ENCODE peak calls at places on chromosomes 16 and 17, in nine cellular contexts. B, G, M, N, O, Q, T, L and S are unnamed samples.

GRCh38 chr16:78277374-78277773 is 177.9 kb downstream of the WWOX start:
- DNase-seq in T (no peak), O (no peak), B (no peak), N (peak; percentile 31), M (no peak), Q (no peak), G (peak; percentile 18), L (no peak), S (no peak)

GRCh38 chr16:55701442-55702319 is 45.9 kb downstream of the SLC6A2 start:
- DNase-seq in Q (no peak), G (peak; percentile 70), L (peak; percentile 61), O (peak; percentile 27), M (peak; percentile 37), B (peak; percentile 71), N (peak; percentile 62), T (peak; percentile 39), S (peak; percentile 68)

GRCh38 chr17:41505836-41506767 is 690 bp upstream of the KRT13 start:
- DNase-seq in M (no peak), N (no peak), B (no peak), Q (no peak), T (peak; percentile 37), O (no peak), L (no peak), G (no peak), S (no peak)

GRCh38 chr17:3976675-3977171 is 12.5 kb upstream of the ATP2A3 start:
- DNase-seq in O (no peak), G (no peak), B (no peak), T (no peak), Q (no peak), L (peak; percentile 39), M (peak; percentile 36), N (no peak), S (no peak)

GRCh38 chr17:1047177-1047885 is 50.4 kb downstream of the TIMM22 start:
- DNase-seq in T (no peak), G (no peak), B (no peak), L (no peak), O (peak; percentile 52), M (no peak), N (peak; percentile 83), Q (no peak), S (no peak)

GRCh38 chr16:5603836-5604235 is 506.2 kb upstream of the EEF2KMT start:
- DNase-seq in L (no peak), O (no peak), Q (no peak), T (no peak), M (no peak), N (no peak), B (no peak), G (no peak), S (no peak)

GRCh38 chr17:48546187-48546923 is 1.4 kb upstream of the HOXB2 start:
- DNase-seq in L (no peak), Q (no peak), G (peak; percentile 64), N (no peak), B (no peak), T (no peak), M (peak; percentile 62), O (peak; percentile 62), S (no peak)

GRCh38 chr16:47358816-47359215 is 102.0 kb downstream of the ITFG1 start:
- DNase-seq in G (no peak), M (no peak), T (peak; percentile 24), B (no peak), N (no peak), O (peak; percentile 37), Q (no peak), L (no peak), S (no peak)

GRCh38 chr17:59848778-59849177 is 44.0 kb downstream of the TUBD1 start:
- DNase-seq in O (no peak), T (no peak), B (peak; percentile 65), M (peak; percentile 39), L (peak; percentile 42), N (no peak), G (no peak), Q (peak; percentile 38), S (no peak)

GRCh38 chr17:6546069-6546718 is 10.2 kb downstream of the PITPNM3 start:
- DNase-seq in L (no peak), Q (no peak), T (no peak), M (no peak), B (no peak), N (no peak), G (no peak), O (peak; percentile 77), S (no peak)

GRCh38 chr16:55703003-55704001 is 47.5 kb downstream of the SLC6A2 start:
- DNase-seq in T (peak; percentile 60), N (no peak), G (peak; percentile 68), B (peak; percentile 40), Q (no peak), O (peak; percentile 67), M (no peak), L (peak; percentile 66), S (peak; percentile 45)

GRCh38 chr17:8479431-8479947 is 43.8 kb downstream of the NDEL1 start:
- DNase-seq in T (no peak), B (no peak), Q (peak; percentile 33), G (no peak), M (peak; percentile 53), N (no peak), L (peak; percentile 89), O (peak; percentile 36), S (no peak)

GRCh38 chr17:16653367-16654041 is at the start of gene ZNF624:
- DNase-seq in G (peak; percentile 99), T (peak; percentile 86), M (peak; percentile 97), O (peak; percentile 91), Q (peak; percentile 87), N (peak; percentile 95), L (peak; percentile 95), B (peak; percentile 91), S (peak; percentile 70)

GRCh38 chr16:53598513-53599266 is 95.7 kb upstream of the AKTIP start:
- DNase-seq in T (peak; percentile 44), B (no peak), G (peak; percentile 2), L (no peak), N (no peak), M (no peak), O (no peak), Q (no peak), S (no peak)

GRCh38 chr17:71764507-71764906 is 356.3 kb upstream of the SOX9 start:
- DNase-seq in B (peak; percentile 43), L (peak; percentile 69), M (no peak), G (peak; percentile 74), T (no peak), N (peak; percentile 45), Q (no peak), O (peak; percentile 8), S (peak; percentile 2)

GRCh38 chr17:55996826-55997225 is 156.4 kb upstream of the ANKFN1 start:
- DNase-seq in O (no peak), B (no peak), Q (no peak), M (no peak), L (no peak), G (no peak), N (no peak), T (no peak), S (no peak)
- TF ChIP-seq CTCF in O (no peak), B (no peak), Q (no peak), M (no peak), L (no peak), G (peak; percentile 30), N (peak; percentile 28), T (no peak), S (no peak)

GRCh38 chr17:51850206-51850605 is 308.3 kb downstream of the CA10 start:
- DNase-seq in B (no peak), T (no peak), O (no peak), L (no peak), G (peak; percentile 45), N (no peak), M (no peak), Q (no peak), S (no peak)
- TF ChIP-seq CTCF in B (no peak), T (peak; percentile 2), O (no peak), L (no peak), G (peak; percentile 47), N (no peak), M (no peak), Q (no peak), S (no peak)

DNA sequence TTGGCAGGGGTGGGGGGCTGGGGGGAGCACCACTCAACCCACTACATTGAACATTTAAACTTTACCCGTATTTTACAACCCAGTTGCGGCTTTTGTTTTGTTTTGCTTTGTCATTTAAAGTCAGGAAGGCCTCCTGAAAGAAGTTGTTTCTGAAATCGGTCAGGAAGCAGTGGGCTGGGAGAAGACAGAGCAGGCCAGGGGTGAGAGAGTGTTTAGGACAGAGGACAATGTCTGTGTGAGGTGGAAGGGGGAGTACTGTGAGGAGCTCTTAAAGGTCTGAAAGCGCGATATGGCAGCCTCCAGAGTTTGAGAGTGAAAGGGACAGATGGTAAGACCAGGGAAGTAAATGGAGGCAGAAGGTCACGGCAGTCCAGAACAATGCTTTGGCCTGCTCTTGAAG is 6.0 kb upstream of the WFIKKN2 start:
- DNase-seq in M (no peak), O (no peak), L (no peak), N (no peak), T (no peak), G (no peak), Q (no peak), B (no peak), S (no peak)
- TF ChIP-seq CTCF in M (no peak), O (no peak), L (no peak), N (no peak), T (no peak), G (no peak), Q (no peak), B (no peak), S (no peak)

GRCh38 chr16:11799509-11800384 is 2.7 kb upstream of the ZC3H7A start:
- DNase-seq in T (no peak), Q (no peak), L (no peak), G (no peak), B (no peak), O (no peak), M (no peak), N (no peak), S (no peak)
- TF ChIP-seq CTCF in T (no peak), Q (no peak), L (no peak), G (no peak), B (no peak), O (no peak), M (no peak), N (no peak), S (no peak)

GRCh38 chr17:82823004-82823403 is 16.8 kb downstream of the ZNF750 start:
- DNase-seq in Q (no peak), L (no peak), M (no peak), B (no peak), O (no peak), T (no peak), G (peak; percentile 42), N (no peak), S (no peak)
- TF ChIP-seq CTCF in Q (no peak), L (no peak), M (no peak), B (no peak), O (peak; percentile 25), T (peak; percentile 14), G (peak; percentile 42), N (no peak), S (no peak)

GRCh38 chr17:80545499-80545826 is 825 bp downstream of the RPTOR start:
- DNase-seq in L (no peak), N (no peak), G (no peak), O (no peak), B (no peak), Q (no peak), M (no peak), T (no peak), S (peak; percentile 35)

GRCh38 chr17:80544655-80545498 is at the start of gene RPTOR:
- DNase-seq in B (peak; percentile 92), Q (peak; percentile 70), N (peak; percentile 95), L (peak; percentile 96), O (peak; percentile 91), T (peak; percentile 77), M (peak; percentile 90), G (peak; percentile 91), S (peak; percentile 92)

GRCh38 chr17:80546267-80546666 is 1.6 kb downstream of the RPTOR start:
- DNase-seq in T (no peak), N (no peak), M (no peak), L (no peak), B (no peak), O (no peak), Q (no peak), G (no peak), S (peak; percentile 32)
- TF ChIP-seq CTCF in T (no peak), N (no peak), M (no peak), L (no peak), B (no peak), O (no peak), Q (no peak), G (no peak), S (no peak)